ENCODE peak calls at places on chromosomes 3 and 15, in nine cellular contexts. F is stomach, L is SK-N-SH, J is esophagus muscularis mucosa, D is breast epithelium, Y is GM23338, W is GM12891, Q is prostate gland, H is HepG2. O is an unnamed sample.

GRCh38 chr15:97940993-97941392 is 19.5 kb upstream of the ARRDC4 start:
- DNase-seq in W (no peak), Q (no peak), J (no peak), D (no peak), F (no peak), H (no peak), L (no peak), Y (no peak), O (no peak)

GRCh38 chr15:53627279-53627678 is 132.2 kb downstream of the WDR72 start:
- DNase-seq in W (no peak), H (no peak), Q (no peak), J (no peak), F (no peak), D (no peak), Y (no peak), L (no peak), O (no peak)

GRCh38 chr3:159082514-159082913 is 280.7 kb downstream of the MFSD1 start:
- DNase-seq in Q (no peak), D (no peak), F (no peak), J (no peak), W (no peak), Y (no peak), L (no peak), H (no peak), O (no peak)

GRCh38 chr3:187186375-187186774 is 10.9 kb upstream of the RTP1 start:
- DNase-seq in J (no peak), Y (no peak), F (no peak), H (no peak), Q (no peak), L (no peak), W (no peak), D (no peak), O (no peak)

GRCh38 chr3:197374951-197375560 is 76.6 kb upstream of the DLG1 start:
- DNase-seq in D (no peak), J (no peak), L (peak; percentile 5), Y (no peak), Q (no peak), H (no peak), F (no peak), W (no peak), O (peak; percentile 30)

GRCh38 chr3:169365993-169366915 is 297.3 kb downstream of the MECOM start:
- DNase-seq in W (no peak), L (no peak), Q (no peak), Y (no peak), D (no peak), F (peak; percentile 46), H (no peak), J (no peak), O (no peak)

GRCh38 chr3:140023616-140024530 is 88.9 kb downstream of the CLSTN2 start:
- DNase-seq in Q (peak; percentile 63), J (peak; percentile 81), L (no peak), D (no peak), H (no peak), W (no peak), Y (no peak), F (peak; percentile 63), O (no peak)

GRCh38 chr15:90560229-90560771 is 30.6 kb downstream of the CRTC3 start:
- DNase-seq in L (peak; percentile 66), D (no peak), Q (peak; percentile 49), W (no peak), H (no peak), Y (no peak), J (peak; percentile 92), F (no peak), O (no peak)

GRCh38 chr3:17551333-17551732 is 191.1 kb downstream of the TBC1D5 start:
- DNase-seq in F (no peak), Q (no peak), J (no peak), D (no peak), L (peak; percentile 5), W (no peak), Y (no peak), H (no peak), O (no peak)

GRCh38 chr3:15822281-15822680 is 24.5 kb upstream of the ANKRD28 start:
- DNase-seq in W (no peak), J (no peak), H (no peak), L (no peak), F (no peak), D (no peak), Q (no peak), Y (no peak), O (no peak)

GRCh38 chr3:139639662-139640061 is 38.1 kb downstream of the NMNAT3 start:
- DNase-seq in Q (no peak), L (no peak), W (no peak), Y (no peak), D (no peak), F (no peak), J (no peak), H (no peak), O (no peak)

GRCh38 chr3:78978037-78978436 is 789.8 kb downstream of the ROBO1 start:
- DNase-seq in Y (peak; percentile 33), J (no peak), W (no peak), F (no peak), H (peak; percentile 10), L (no peak), D (no peak), Q (no peak), O (no peak)

DNA sequence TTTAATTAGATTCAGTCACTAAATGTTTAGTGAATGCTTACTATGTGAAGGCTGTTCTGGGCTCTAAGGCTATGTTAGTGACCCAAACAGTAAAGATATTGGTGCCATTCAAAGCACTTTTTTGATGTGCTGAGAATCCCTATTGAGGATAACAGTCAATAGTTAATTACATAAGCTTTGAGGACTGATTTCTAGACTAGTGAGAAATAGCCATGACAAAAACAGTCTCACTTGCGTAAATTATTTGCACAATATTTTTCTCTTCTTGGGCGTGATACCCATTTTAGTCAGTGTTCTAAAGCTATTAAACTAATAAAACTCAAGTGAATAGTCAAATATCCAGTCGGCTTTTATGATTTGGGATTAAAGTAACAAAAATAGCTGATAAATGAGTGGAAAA is 74.6 kb downstream of the UBE2E2 start:
- DNase-seq in J (no peak), H (no peak), Y (no peak), L (no peak), Q (no peak), F (no peak), D (no peak), W (no peak), O (no peak)
- TF ChIP-seq POLR2AphosphoS5 in J (no peak), H (no peak), Y (no peak), L (no peak), Q (no peak), F (no peak), D (no peak), W (no peak), O (no peak)

DNA sequence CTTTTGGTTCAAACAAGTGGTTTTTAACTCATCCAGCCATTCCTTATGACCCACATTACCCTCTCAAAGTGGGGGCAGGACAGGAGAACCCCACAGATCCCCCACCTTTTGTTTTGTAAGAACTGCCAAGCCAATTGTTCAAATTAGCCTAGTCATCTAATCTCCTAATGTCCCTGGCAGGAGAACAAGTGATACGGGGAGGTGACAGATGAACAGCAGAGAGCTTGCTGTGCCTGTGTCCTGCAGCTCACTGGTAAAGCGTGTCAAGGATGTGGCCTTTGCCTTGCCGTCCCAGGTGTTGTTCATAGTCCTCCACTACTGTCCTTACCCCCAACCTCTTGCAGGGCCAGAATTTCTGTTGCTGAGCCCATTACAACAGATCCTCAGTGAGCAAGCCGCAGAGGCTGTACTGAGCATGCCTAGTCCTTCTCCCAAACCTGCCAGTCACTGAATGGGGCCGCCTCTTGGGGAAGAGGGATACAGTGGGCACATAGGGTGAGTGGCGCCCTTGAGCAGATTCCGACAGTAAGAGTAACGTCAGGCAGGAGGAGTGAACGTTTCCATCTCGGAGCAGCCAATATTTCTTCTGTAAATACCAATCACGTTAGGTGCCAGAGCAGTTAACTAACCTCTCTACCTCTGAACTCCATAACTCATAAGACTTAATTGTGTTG is 87.3 kb downstream of the ITPR1 start:
- DNase-seq in Q (no peak), L (no peak), D (no peak), F (no peak), H (no peak), J (no peak), W (no peak), Y (peak; percentile 59), O (no peak)
- TF ChIP-seq POLR2AphosphoS5 in Q (no peak), L (no peak), D (no peak), F (no peak), H (no peak), J (no peak), W (no peak), Y (no peak), O (no peak)

GRCh38 chr3:160224811-160225180 is 426 bp upstream of the C3orf80 start:
- DNase-seq in H (no peak), Q (no peak), D (no peak), J (no peak), F (no peak), W (no peak), L (no peak), Y (no peak), O (no peak)

GRCh38 chr3:160226026-160226739 is 961 bp downstream of the C3orf80 start:
- DNase-seq in Y (peak; percentile 65), Q (no peak), L (peak; percentile 78), W (peak; percentile 21), H (no peak), D (no peak), J (no peak), F (no peak), O (no peak)

GRCh38 chr3:160224256-160224655 is 966 bp upstream of the C3orf80 start:
- DNase-seq in D (no peak), L (no peak), J (no peak), Q (no peak), H (no peak), F (no peak), Y (peak; percentile 33), W (no peak), O (no peak)

GRCh38 chr3:160226740-160227048 is 1.5 kb downstream of the C3orf80 start:
- DNase-seq in J (no peak), Y (no peak), Q (no peak), W (no peak), L (peak; percentile 30), F (no peak), H (no peak), D (no peak), O (no peak)

GRCh38 chr3:160225181-160226025 is at the start of gene C3orf80:
- DNase-seq in W (peak; percentile 57), Q (no peak), H (peak; percentile 12), D (no peak), J (no peak), L (peak; percentile 86), Y (peak; percentile 91), F (peak; percentile 77), O (peak; percentile 80)
- TF ChIP-seq POLR2AphosphoS5 in W (no peak), Q (no peak), H (no peak), D (no peak), J (no peak), L (no peak), Y (peak; percentile 18), F (no peak), O (no peak)

DNA sequence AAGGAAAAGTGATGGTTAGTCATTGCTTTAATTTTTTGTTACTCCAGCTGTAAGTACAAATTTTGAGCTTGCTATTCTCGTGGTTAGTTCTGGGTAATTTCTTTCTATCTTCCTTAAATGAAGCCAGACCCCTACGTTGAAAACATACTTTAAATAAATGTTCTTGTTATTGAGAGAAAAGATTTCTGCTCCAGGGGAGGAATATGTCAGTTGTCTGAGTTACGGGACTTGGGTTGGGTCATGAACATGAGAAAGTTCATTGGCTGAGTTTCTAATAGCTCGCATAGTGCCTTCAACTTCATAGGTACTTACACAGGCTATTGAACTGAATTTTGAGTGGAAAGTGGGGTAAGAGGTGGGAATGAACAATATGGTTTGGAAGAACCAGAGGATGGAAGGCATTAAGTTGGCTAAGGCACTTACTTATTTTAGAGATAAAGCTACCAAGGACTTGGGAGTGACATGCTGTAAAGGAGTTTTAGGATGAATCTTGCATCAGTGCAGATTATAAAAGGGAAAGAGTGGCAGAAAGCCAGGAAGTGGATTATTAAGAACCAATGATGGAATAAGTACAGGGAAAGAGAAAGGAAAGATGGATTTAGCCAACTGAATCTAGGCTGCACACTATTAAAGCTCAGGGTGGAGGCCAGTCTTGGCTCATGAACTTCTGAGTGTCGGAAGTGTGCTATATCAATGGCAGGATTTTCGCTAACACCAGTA is 1.4 kb downstream of the RPSA start:
- DNase-seq in F (no peak), D (no peak), J (no peak), H (no peak), Q (no peak), L (no peak), W (no peak), Y (no peak), O (no peak)
- TF ChIP-seq POLR2AphosphoS5 in F (no peak), D (no peak), J (no peak), H (no peak), Q (no peak), L (no peak), W (peak; percentile 55), Y (peak; percentile 27), O (no peak)

O was measured in spleen.